ENCODE peak calls at places on chromosomes 6 and 20, in seven cellular contexts. C is mucosa of descending colon; N is activated T-cell treated with anti-CD3 and anti-CD28 coated beads, Interleukin-2, amount 50 U/mL, for 72 hours; X is stimulated activated CD8-positive, alpha-beta memory T cell treated with anti-CD3 and anti-CD28 coated beads, Interleukin-15, amount 100 ng/mL, for 24 hours; G is CD8-positive, alpha-beta memory T cell; M is endothelial cell; O is foreskin fibroblast. D is an unnamed sample.

GRCh38 chr6:130215526-130215925 is 7.2 kb downstream of the SAMD3 start:
- DNase-seq in O (no peak), N (peak; percentile 22), C (peak; percentile 20), M (no peak), G (peak; percentile 74), X (no peak), D (no peak)

GRCh38 chr6:4348462-4349112 is 213.2 kb upstream of the ECI2 start:
- DNase-seq in N (no peak), O (peak; percentile 38), G (no peak), X (no peak), M (no peak), C (no peak), D (no peak)

GRCh38 chr20:48805286-48805685 is 22.5 kb downstream of the PREX1 start:
- DNase-seq in N (no peak), C (no peak), G (peak; percentile 22), M (no peak), O (no peak), X (no peak), D (no peak)

GRCh38 chr6:32149932-32150920 is 1.5 kb downstream of the PRRT1 start:
- DNase-seq in G (no peak), X (no peak), C (no peak), O (no peak), N (no peak), M (no peak), D (no peak)

GRCh38 chr20:57570145-57570850 is 9.4 kb downstream of the PCK1 start:
- DNase-seq in C (no peak), O (no peak), N (no peak), X (no peak), M (no peak), G (no peak), D (no peak)

GRCh38 chr6:135605278-135605790 is 107.8 kb upstream of the AHI1 start:
- DNase-seq in G (no peak), N (no peak), C (no peak), M (no peak), X (no peak), O (no peak), D (no peak)

GRCh38 chr6:43623880-43624785 is 4.9 kb downstream of the GTPBP2 start:
- DNase-seq in M (no peak), O (no peak), N (no peak), X (no peak), C (no peak), G (no peak), D (no peak)

GRCh38 chr6:37507690-37508421 is 8.2 kb upstream of the CCDC167 start:
- DNase-seq in M (no peak), N (peak; percentile 40), X (no peak), G (peak; percentile 62), C (peak; percentile 21), O (no peak), D (no peak)

GRCh38 chr20:61800359-61801064 is 265.2 kb downstream of the TAF4 start:
- DNase-seq in N (no peak), O (no peak), G (no peak), X (no peak), M (no peak), C (no peak), D (no peak)

GRCh38 chr20:57092112-57092899 is 174.1 kb downstream of the BMP7 start:
- DNase-seq in N (peak; percentile 69), M (peak; percentile 76), O (peak; percentile 24), X (peak; percentile 29), C (peak; percentile 64), G (no peak), D (peak; percentile 43)

D was measured in M059J.